ENCODE peak calls at places on chromosomes 4 and X, in six cellular contexts. M is HT1080, F is T-helper 9 cell, G is right cardiac atrium, L is ELR, A is AG09309. Y is an unnamed sample.

GRCh38 chr4:159748834-159749444 is 646.1 kb downstream of the RAPGEF2 start:
- DNase-seq in G (no peak), A (no peak), M (no peak), L (no peak), F (no peak), Y (no peak)

GRCh38 chrX:136147320-136147901 is at the start of gene FHL1:
- DNase-seq in L (peak), F (peak), A (no peak), G (peak), M (no peak), Y (peak)

GRCh38 chr4:171629737-171630136 is 183.5 kb upstream of the GALNTL6 start:
- DNase-seq in G (no peak), F (no peak), A (no peak), L (no peak), M (no peak), Y (no peak)

GRCh38 chrX:150165776-150166610 is 197.1 kb upstream of the MAMLD1 start:
- DNase-seq in A (no peak), F (no peak), L (no peak), M (no peak), G (no peak), Y (no peak)

GRCh38 chrX:150546711-150547153 is 21.7 kb upstream of the MTM1 start:
- DNase-seq in F (peak), M (no peak), G (peak), A (no peak), L (no peak), Y (peak)

GRCh38 chr4:8345946-8346814 is 76.6 kb downstream of the HTRA3 start:
- DNase-seq in L (no peak), A (no peak), G (peak), M (no peak), F (no peak), Y (no peak)

GRCh38 chr4:100981447-100982204 is 365.7 kb downstream of the PPP3CA start:
- DNase-seq in F (no peak), G (no peak), A (peak), M (peak), L (no peak), Y (no peak)

GRCh38 chrX:72716766-72717165 is 2.7 kb upstream of the PHKA1 start:
- DNase-seq in G (no peak), L (peak), M (no peak), F (no peak), A (no peak), Y (no peak)

GRCh38 chrX:136823175-136823574 is 42.4 kb upstream of the ARHGEF6 start:
- DNase-seq in M (peak), L (peak), G (no peak), F (no peak), A (no peak), Y (no peak)

GRCh38 chr4:156946508-156947197 is 24.9 kb downstream of the PDGFC start:
- DNase-seq in M (peak), F (no peak), G (no peak), L (peak), A (peak), Y (no peak)

GRCh38 chr4:22743290-22743689 is 50.6 kb downstream of the GBA3 start:
- DNase-seq in F (no peak), L (no peak), G (no peak), M (no peak), A (no peak), Y (no peak)

GRCh38 chr4:87278335-87278794 is 44.3 kb downstream of the HSD17B13 start:
- DNase-seq in F (no peak), G (no peak), M (no peak), L (no peak), A (no peak), Y (no peak)

GRCh38 chr4:151199496-151200190 is 77.3 kb upstream of the PRSS48 start:
- DNase-seq in L (no peak), M (no peak), A (no peak), F (no peak), G (peak), Y (no peak)

GRCh38 chrX:24799565-24799964 is 105.8 kb downstream of the POLA1 start:
- DNase-seq in F (no peak), M (no peak), G (no peak), L (no peak), A (no peak), Y (no peak)

GRCh38 chrX:468979-469378 is 82.3 kb upstream of the PPP2R3B start:
- DNase-seq in G (no peak), F (no peak), L (no peak), A (no peak), M (no peak), Y (no peak)

GRCh38 chrX:133749370-133749769 is 236.0 kb downstream of the GPC3 start:
- DNase-seq in G (no peak), F (no peak), A (no peak), M (no peak), L (no peak), Y (no peak)

GRCh38 chr4:157779084-157779483 is 393.7 kb downstream of the GASK1B start:
- DNase-seq in L (no peak), G (no peak), M (no peak), A (no peak), F (no peak), Y (no peak)

GRCh38 chr4:5142726-5143125 is 91.4 kb downstream of the STK32B start:
- DNase-seq in G (no peak), L (peak), F (no peak), M (peak), A (no peak), Y (no peak)